ENCODE peak calls at places on chromosome 2, in ten cellular contexts. One of them, this sample, is unnamed.

GRCh38 chr2:212998629-212999359 is 152.6 kb downstream of the IKZF2 start:
- DNase-seq in spleen: no peak
- DNase-seq in Peyer's patch: no peak
- DNase-seq in heart right ventricle: no peak
- DNase-seq in SK-N-SH: no peak
- DNase-seq in ovary: no peak
- DNase-seq in IMR-90: peak; percentile 50
- DNase-seq in A549: no peak
- DNase-seq in upper lobe of right lung: no peak
- DNase-seq in body of pancreas: no peak
- DNase-seq in this sample: no peak

GRCh38 chr2:74690571-74690970 is 36.5 kb downstream of the SEMA4F start:
- DNase-seq in spleen: no peak
- DNase-seq in Peyer's patch: no peak
- DNase-seq in heart right ventricle: no peak
- DNase-seq in SK-N-SH: peak; percentile 68
- DNase-seq in ovary: no peak
- DNase-seq in IMR-90: peak; percentile 71
- DNase-seq in A549: peak; percentile 73
- DNase-seq in upper lobe of right lung: no peak
- DNase-seq in body of pancreas: peak; percentile 20
- DNase-seq in this sample: no peak

GRCh38 chr2:232894746-232895145 is 24.7 kb downstream of the SNORC start:
- DNase-seq in spleen: no peak
- DNase-seq in Peyer's patch: no peak
- DNase-seq in heart right ventricle: no peak
- DNase-seq in SK-N-SH: no peak
- DNase-seq in ovary: peak; percentile 11
- DNase-seq in IMR-90: no peak
- DNase-seq in A549: no peak
- DNase-seq in upper lobe of right lung: no peak
- DNase-seq in body of pancreas: no peak
- DNase-seq in this sample: no peak

GRCh38 chr2:233468047-233468745 is 98.4 kb downstream of the USP40 start:
- DNase-seq in spleen: peak; percentile 74
- DNase-seq in Peyer's patch: no peak
- DNase-seq in heart right ventricle: no peak
- DNase-seq in SK-N-SH: no peak
- DNase-seq in ovary: no peak
- DNase-seq in IMR-90: no peak
- DNase-seq in A549: no peak
- DNase-seq in upper lobe of right lung: peak; percentile 59
- DNase-seq in body of pancreas: no peak
- DNase-seq in this sample: no peak

GRCh38 chr2:50957880-50958279 is 74.1 kb downstream of the NRXN1 start:
- DNase-seq in spleen: no peak
- DNase-seq in Peyer's patch: no peak
- DNase-seq in heart right ventricle: no peak
- DNase-seq in SK-N-SH: no peak
- DNase-seq in ovary: no peak
- DNase-seq in IMR-90: peak; percentile 37
- DNase-seq in A549: no peak
- DNase-seq in upper lobe of right lung: no peak
- DNase-seq in body of pancreas: no peak
- DNase-seq in this sample: no peak

GRCh38 chr2:204664708-204665121 is 119.4 kb downstream of the PARD3B start:
- DNase-seq in spleen: no peak
- DNase-seq in Peyer's patch: no peak
- DNase-seq in heart right ventricle: no peak
- DNase-seq in SK-N-SH: no peak
- DNase-seq in ovary: no peak
- DNase-seq in IMR-90: peak; percentile 55
- DNase-seq in A549: peak; percentile 7
- DNase-seq in upper lobe of right lung: no peak
- DNase-seq in body of pancreas: no peak
- DNase-seq in this sample: no peak

GRCh38 chr2:133054297-133054696 is 384.3 kb upstream of the LYPD1 start:
- DNase-seq in spleen: no peak
- DNase-seq in Peyer's patch: no peak
- DNase-seq in heart right ventricle: no peak
- DNase-seq in SK-N-SH: no peak
- DNase-seq in ovary: no peak
- DNase-seq in IMR-90: peak; percentile 76
- DNase-seq in A549: no peak
- DNase-seq in upper lobe of right lung: no peak
- DNase-seq in body of pancreas: no peak
- DNase-seq in this sample: no peak

GRCh38 chr2:110101280-110101844 is 14.3 kb downstream of the MALL start:
- DNase-seq in spleen: peak; percentile 92
- DNase-seq in Peyer's patch: peak; percentile 52
- DNase-seq in heart right ventricle: peak; percentile 96
- DNase-seq in SK-N-SH: peak; percentile 84
- DNase-seq in ovary: peak; percentile 83
- DNase-seq in IMR-90: peak; percentile 100
- DNase-seq in A549: peak; percentile 68
- DNase-seq in upper lobe of right lung: peak; percentile 97
- DNase-seq in body of pancreas: peak; percentile 89
- DNase-seq in this sample: peak; percentile 99

GRCh38 chr2:102004588-102004987 is 12.8 kb downstream of the IL1R2 start:
- DNase-seq in spleen: no peak
- DNase-seq in Peyer's patch: no peak
- DNase-seq in heart right ventricle: no peak
- DNase-seq in SK-N-SH: no peak
- DNase-seq in ovary: no peak
- DNase-seq in IMR-90: no peak
- DNase-seq in A549: no peak
- DNase-seq in upper lobe of right lung: no peak
- DNase-seq in body of pancreas: no peak
- DNase-seq in this sample: no peak

GRCh38 chr2:16741508-16741907 is 75.9 kb upstream of the CYRIA start:
- DNase-seq in spleen: no peak
- DNase-seq in Peyer's patch: no peak
- DNase-seq in heart right ventricle: no peak
- DNase-seq in SK-N-SH: no peak
- DNase-seq in ovary: no peak
- DNase-seq in IMR-90: no peak
- DNase-seq in A549: no peak
- DNase-seq in upper lobe of right lung: no peak
- DNase-seq in body of pancreas: no peak
- DNase-seq in this sample: no peak

GRCh38 chr2:174615951-174616436 is 18.4 kb upstream of the WIPF1 start:
- DNase-seq in spleen: no peak
- DNase-seq in Peyer's patch: no peak
- DNase-seq in heart right ventricle: no peak
- DNase-seq in SK-N-SH: no peak
- DNase-seq in ovary: no peak
- DNase-seq in IMR-90: peak; percentile 74
- DNase-seq in A549: no peak
- DNase-seq in upper lobe of right lung: no peak
- DNase-seq in body of pancreas: no peak
- DNase-seq in this sample: no peak

GRCh38 chr2:69082430-69082997 is 69.5 kb downstream of the ANTXR1 start:
- DNase-seq in spleen: no peak
- DNase-seq in Peyer's patch: peak; percentile 34
- DNase-seq in heart right ventricle: peak; percentile 32
- DNase-seq in SK-N-SH: no peak
- DNase-seq in ovary: peak; percentile 77
- DNase-seq in IMR-90: peak; percentile 90
- DNase-seq in A549: peak; percentile 80
- DNase-seq in upper lobe of right lung: no peak
- DNase-seq in body of pancreas: peak; percentile 56
- DNase-seq in this sample: no peak

GRCh38 chr2:105671156-105671555 is 73.6 kb upstream of the NCK2 start:
- DNase-seq in spleen: no peak
- DNase-seq in Peyer's patch: no peak
- DNase-seq in heart right ventricle: peak; percentile 27
- DNase-seq in SK-N-SH: no peak
- DNase-seq in ovary: peak; percentile 25
- DNase-seq in IMR-90: peak; percentile 24
- DNase-seq in A549: no peak
- DNase-seq in upper lobe of right lung: no peak
- DNase-seq in body of pancreas: no peak
- DNase-seq in this sample: peak; percentile 80

GRCh38 chr2:121902171-121902591 is 146.7 kb downstream of the TSN start:
- DNase-seq in spleen: no peak
- DNase-seq in Peyer's patch: no peak
- DNase-seq in heart right ventricle: peak; percentile 36
- DNase-seq in SK-N-SH: no peak
- DNase-seq in ovary: peak; percentile 43
- DNase-seq in IMR-90: peak; percentile 6
- DNase-seq in A549: no peak
- DNase-seq in upper lobe of right lung: no peak
- DNase-seq in body of pancreas: no peak
- DNase-seq in this sample: no peak

GRCh38 chr2:16589465-16589864 is 76.2 kb downstream of the CYRIA start:
- DNase-seq in spleen: no peak
- DNase-seq in Peyer's patch: no peak
- DNase-seq in heart right ventricle: no peak
- DNase-seq in SK-N-SH: no peak
- DNase-seq in ovary: no peak
- DNase-seq in IMR-90: no peak
- DNase-seq in A549: no peak
- DNase-seq in upper lobe of right lung: no peak
- DNase-seq in body of pancreas: no peak
- DNase-seq in this sample: no peak

GRCh38 chr2:55224761-55225261 is 7.3 kb downstream of the CLHC1 start:
- DNase-seq in spleen: peak; percentile 77
- DNase-seq in Peyer's patch: no peak
- DNase-seq in heart right ventricle: peak; percentile 39
- DNase-seq in SK-N-SH: peak; percentile 31
- DNase-seq in ovary: no peak
- DNase-seq in IMR-90: no peak
- DNase-seq in A549: no peak
- DNase-seq in upper lobe of right lung: no peak
- DNase-seq in body of pancreas: no peak
- DNase-seq in this sample: no peak

DNA sequence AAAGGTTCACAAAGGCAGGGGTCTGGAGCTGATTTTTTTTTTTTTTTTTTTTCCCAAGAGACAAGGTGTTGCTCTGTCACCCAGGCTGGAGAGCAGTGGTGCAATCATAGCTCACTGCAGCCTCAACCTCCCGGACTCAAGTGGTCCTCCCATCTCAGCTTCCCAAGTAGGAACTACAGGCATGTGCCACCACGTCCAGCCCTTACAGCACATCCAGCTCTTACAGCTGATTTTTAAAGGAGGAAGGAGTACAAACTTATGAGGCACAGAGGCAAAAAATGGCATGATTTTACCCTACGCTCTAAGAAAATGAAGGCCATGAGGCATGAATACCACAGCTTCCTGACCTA is 10.8 kb upstream of the KCMF1 start:
- DNase-seq in spleen: no peak
- DNase-seq in Peyer's patch: no peak
- DNase-seq in heart right ventricle: no peak
- DNase-seq in SK-N-SH: no peak
- DNase-seq in ovary: no peak
- DNase-seq in IMR-90: no peak
- DNase-seq in A549: no peak
- DNase-seq in upper lobe of right lung: no peak
- DNase-seq in body of pancreas: peak; percentile 23
- DNase-seq in this sample: no peak
- H3K27ac ChIP-seq in spleen: no peak overlapping the region
- H3K27ac ChIP-seq in Peyer's patch: no peak overlapping the region
- H3K27ac ChIP-seq in heart right ventricle: no peak overlapping the region
- H3K27ac ChIP-seq in SK-N-SH: peak overlapping the region; percentile 97
- H3K27ac ChIP-seq in ovary: no peak overlapping the region
- H3K27ac ChIP-seq in IMR-90: peak overlapping the region; percentile 72
- H3K27ac ChIP-seq in A549: peak overlapping the region; percentile 90
- H3K27ac ChIP-seq in upper lobe of right lung: no peak overlapping the region
- H3K27ac ChIP-seq in body of pancreas: peak overlapping the region; percentile 96
- H3K27ac ChIP-seq in this sample: no peak overlapping the region

GRCh38 chr2:27798948-27799645 is 27.6 kb downstream of the MRPL33 start:
- DNase-seq in spleen: no peak
- DNase-seq in Peyer's patch: no peak
- DNase-seq in heart right ventricle: no peak
- DNase-seq in SK-N-SH: no peak
- DNase-seq in ovary: peak; percentile 51
- DNase-seq in IMR-90: peak; percentile 100
- DNase-seq in A549: peak; percentile 94
- DNase-seq in upper lobe of right lung: no peak
- DNase-seq in body of pancreas: peak; percentile 44
- DNase-seq in this sample: peak; percentile 58
- TF ChIP-seq CTCF in spleen: no peak
- TF ChIP-seq CTCF in Peyer's patch: no peak
- TF ChIP-seq CTCF in heart right ventricle: no peak
- TF ChIP-seq CTCF in SK-N-SH: no peak
- TF ChIP-seq CTCF in ovary: no peak
- TF ChIP-seq CTCF in IMR-90: no peak
- TF ChIP-seq CTCF in A549: no peak
- TF ChIP-seq CTCF in upper lobe of right lung: no peak
- TF ChIP-seq CTCF in body of pancreas: no peak
- TF ChIP-seq CTCF in this sample: no peak

DNA sequence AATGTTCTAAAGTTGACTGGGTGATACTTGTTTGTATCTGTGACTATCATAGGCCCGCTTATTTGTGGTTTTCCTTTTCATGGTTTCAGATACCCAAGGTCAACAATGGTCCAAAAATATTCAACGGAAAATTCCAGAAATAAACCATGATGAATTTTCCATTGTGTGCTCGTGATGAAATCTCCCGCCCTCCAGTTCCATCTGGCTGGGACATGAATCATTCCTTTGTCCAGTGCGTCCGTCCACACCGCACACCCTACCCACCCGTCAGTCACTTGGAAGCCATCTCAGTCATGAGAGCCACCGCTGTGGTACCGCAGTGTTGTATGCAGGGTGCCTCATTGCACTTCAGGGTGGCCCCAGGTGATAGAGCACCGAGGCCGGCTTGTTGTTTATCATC is 268.2 kb upstream of the PXDN start:
- DNase-seq in spleen: no peak
- DNase-seq in Peyer's patch: no peak
- DNase-seq in heart right ventricle: no peak
- DNase-seq in SK-N-SH: no peak
- DNase-seq in ovary: no peak
- DNase-seq in IMR-90: no peak
- DNase-seq in A549: no peak
- DNase-seq in upper lobe of right lung: no peak
- DNase-seq in body of pancreas: no peak
- DNase-seq in this sample: no peak
- H3K27ac ChIP-seq in spleen: no peak overlapping the region
- H3K27ac ChIP-seq in Peyer's patch: no peak overlapping the region
- H3K27ac ChIP-seq in heart right ventricle: peak overlapping the region; percentile 19
- H3K27ac ChIP-seq in SK-N-SH: no peak overlapping the region
- H3K27ac ChIP-seq in ovary: no peak overlapping the region
- H3K27ac ChIP-seq in IMR-90: no peak overlapping the region
- H3K27ac ChIP-seq in A549: no peak overlapping the region
- H3K27ac ChIP-seq in upper lobe of right lung: no peak overlapping the region
- H3K27ac ChIP-seq in body of pancreas: no peak overlapping the region
- H3K27ac ChIP-seq in this sample: no peak overlapping the region

DNA sequence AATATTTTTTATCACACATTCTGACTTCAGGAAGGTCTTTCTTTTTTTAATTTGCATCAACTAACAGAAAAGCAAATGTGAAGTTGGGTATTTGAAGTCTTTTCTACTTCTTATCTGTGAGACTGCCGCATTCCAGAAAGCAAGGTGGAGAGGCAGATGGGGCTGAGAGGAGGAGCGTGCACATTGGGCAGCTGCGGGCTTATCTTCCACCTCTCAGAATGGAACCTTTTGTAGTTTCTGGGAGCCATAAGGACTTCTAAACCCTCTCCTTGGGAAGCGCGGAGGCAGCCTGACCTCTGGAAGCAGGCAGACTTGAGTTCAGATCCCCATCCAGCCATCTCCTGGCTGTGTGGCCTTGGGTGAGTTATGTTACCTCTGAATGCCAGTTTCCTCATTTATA is 3.9 kb downstream of the MAPRE3 start:
- DNase-seq in spleen: no peak
- DNase-seq in Peyer's patch: no peak
- DNase-seq in heart right ventricle: no peak
- DNase-seq in SK-N-SH: no peak
- DNase-seq in ovary: no peak
- DNase-seq in IMR-90: no peak
- DNase-seq in A549: no peak
- DNase-seq in upper lobe of right lung: no peak
- DNase-seq in body of pancreas: no peak
- DNase-seq in this sample: no peak
- TF ChIP-seq CTCF in spleen: no peak
- TF ChIP-seq CTCF in Peyer's patch: no peak
- TF ChIP-seq CTCF in heart right ventricle: no peak
- TF ChIP-seq CTCF in SK-N-SH: no peak
- TF ChIP-seq CTCF in ovary: no peak
- TF ChIP-seq CTCF in IMR-90: no peak
- TF ChIP-seq CTCF in A549: no peak
- TF ChIP-seq CTCF in upper lobe of right lung: no peak
- TF ChIP-seq CTCF in body of pancreas: no peak
- TF ChIP-seq CTCF in this sample: no peak